ENCODE peak calls at places on chromosomes 3 and 15, in seven cellular contexts. H is body of pancreas, B is breast epithelium, E is dorsolateral prefrontal cortex, Z is BJ, S is brain microvascular endothelial cell, J is thyroid gland. M is an unnamed sample.

GRCh38 chr3:48018841-48019240 is 2.6 kb upstream of the MAP4 start:
- DNase-seq in H (peak), B (no peak), E (no peak), Z (peak), S (peak), J (no peak), M (peak)

GRCh38 chr3:134094491-134094890 is 64.8 kb upstream of the SLCO2A1 start:
- DNase-seq in H (no peak), B (no peak), E (no peak), Z (peak), S (no peak), J (no peak), M (no peak)

GRCh38 chr15:48096355-48096786 is 24.4 kb upstream of the SLC24A5 start:
- DNase-seq in H (no peak), B (no peak), E (no peak), Z (no peak), S (no peak), J (no peak), M (no peak)

GRCh38 chr15:66285462-66286280 is 7.7 kb upstream of the DIS3L start:
- DNase-seq in H (no peak), B (no peak), E (no peak), Z (no peak), S (no peak), J (peak), M (no peak)

GRCh38 chr3:30181546-30181945 is 424.9 kb upstream of the TGFBR2 start:
- DNase-seq in H (no peak), B (no peak), E (no peak), Z (no peak), S (no peak), J (no peak), M (no peak)

GRCh38 chr3:167684389-167684993 is 30.7 kb upstream of the WDR49 start:
- DNase-seq in H (peak), B (no peak), E (peak), Z (peak), S (peak), J (peak), M (peak)

GRCh38 chr3:157914882-157915281 is 191.3 kb downstream of the SHOX2 start:
- DNase-seq in H (no peak), B (no peak), E (no peak), Z (no peak), S (no peak), J (no peak), M (no peak)

GRCh38 chr3:185558395-185558794 is 6.0 kb upstream of the LIPH start:
- DNase-seq in H (peak), B (peak), E (no peak), Z (no peak), S (no peak), J (peak), M (no peak)

GRCh38 chr3:43327184-43327950 is 41.0 kb downstream of the SNRK start:
- DNase-seq in H (no peak), B (no peak), E (no peak), Z (no peak), S (no peak), J (no peak), M (no peak)

GRCh38 chr3:79846148-79846933 is 78.5 kb upstream of the ROBO1 start:
- DNase-seq in H (no peak), B (no peak), E (no peak), Z (no peak), S (no peak), J (no peak), M (no peak)

GRCh38 chr3:10286596-10287295 is 6.0 kb downstream of the GHRL start:
- DNase-seq in H (no peak), B (no peak), E (peak), Z (no peak), S (peak), J (peak), M (peak)

GRCh38 chr3:186933801-186934200 is 3.5 kb downstream of the ST6GAL1 start:
- DNase-seq in H (no peak), B (no peak), E (no peak), Z (no peak), S (no peak), J (no peak), M (no peak)

GRCh38 chr15:85004551-85004950 is 22.9 kb downstream of the PDE8A start:
- DNase-seq in H (no peak), B (no peak), E (no peak), Z (no peak), S (no peak), J (no peak), M (no peak)

GRCh38 chr15:65839354-65839901 is 29.9 kb upstream of the RAB11A start:
- DNase-seq in H (no peak), B (no peak), E (no peak), Z (no peak), S (no peak), J (no peak), M (no peak)

GRCh38 chr3:105253225-105253624 is 113.5 kb upstream of the ALCAM start:
- DNase-seq in H (peak), B (no peak), E (no peak), Z (no peak), S (no peak), J (peak), M (peak)

GRCh38 chr15:50134524-50135024 is 15.5 kb upstream of the ATP8B4 start:
- DNase-seq in H (no peak), B (no peak), E (no peak), Z (no peak), S (peak), J (no peak), M (peak)

GRCh38 chr3:197189633-197190032 is 108.8 kb downstream of the DLG1 start:
- DNase-seq in H (no peak), B (no peak), E (no peak), Z (no peak), S (no peak), J (no peak), M (no peak)

GRCh38 chr3:58989173-58989572 is 60.7 kb downstream of the CFAP20DC start:
- DNase-seq in H (no peak), B (no peak), E (no peak), Z (peak), S (no peak), J (no peak), M (peak)

GRCh38 chr3:144622845-144623244 is 651.2 kb downstream of the DIPK2A start:
- DNase-seq in H (no peak), B (no peak), E (no peak), Z (no peak), S (no peak), J (no peak), M (no peak)

GRCh38 chr15:80856809-80857377 is 77.7 kb downstream of the CEMIP start:
- DNase-seq in H (peak), B (peak), E (no peak), Z (no peak), S (no peak), J (peak), M (peak)

GRCh38 chr3:80733522-80734176 is 965.9 kb upstream of the ROBO1 start:
- DNase-seq in H (peak), B (no peak), E (no peak), Z (no peak), S (peak), J (no peak), M (peak)

GRCh38 chr3:134018850-134019249 is 10.9 kb downstream of the SLCO2A1 start:
- DNase-seq in H (no peak), B (no peak), E (no peak), Z (no peak), S (no peak), J (no peak), M (no peak)

GRCh38 chr3:127238602-127239001 is 45.7 kb downstream of the PRR23E start:
- DNase-seq in H (no peak), B (no peak), E (no peak), Z (no peak), S (no peak), J (no peak), M (peak)

GRCh38 chr3:58175429-58176184 is 35.2 kb downstream of the DNASE1L3 start:
- DNase-seq in H (peak), B (no peak), E (no peak), Z (no peak), S (no peak), J (peak), M (peak)

GRCh38 chr3:55296035-55296434 is 191.1 kb downstream of the WNT5A start:
- DNase-seq in H (no peak), B (no peak), E (no peak), Z (peak), S (no peak), J (no peak), M (peak)

GRCh38 chr15:70323111-70323851 is 225.6 kb upstream of the TLE3 start:
- DNase-seq in H (no peak), B (no peak), E (no peak), Z (no peak), S (peak), J (peak), M (peak)

GRCh38 chr3:39407259-39407629 is 724 bp downstream of the RPSA start:
- DNase-seq in H (no peak), B (no peak), E (no peak), Z (no peak), S (no peak), J (no peak), M (no peak)

GRCh38 chr15:31345606-31346366 is 19.2 kb downstream of the KLF13 start:
- DNase-seq in H (no peak), B (no peak), E (no peak), Z (no peak), S (no peak), J (no peak), M (no peak)

GRCh38 chr15:64845183-64845611 is 3.5 kb downstream of the PLEKHO2 start:
- DNase-seq in H (no peak), B (no peak), E (peak), Z (no peak), S (no peak), J (peak), M (no peak)

GRCh38 chr3:155771126-155771525 is 26.3 kb upstream of the PLCH1 start:
- DNase-seq in H (no peak), B (no peak), E (no peak), Z (no peak), S (no peak), J (no peak), M (no peak)

GRCh38 chr3:58350627-58351013 is 17.9 kb downstream of the PXK start:
- DNase-seq in H (no peak), B (no peak), E (no peak), Z (no peak), S (peak), J (no peak), M (peak)

GRCh38 chr15:29204356-29204755 is 65.3 kb downstream of the NSMCE3 start:
- DNase-seq in H (no peak), B (no peak), E (no peak), Z (no peak), S (no peak), J (no peak), M (no peak)

DNA sequence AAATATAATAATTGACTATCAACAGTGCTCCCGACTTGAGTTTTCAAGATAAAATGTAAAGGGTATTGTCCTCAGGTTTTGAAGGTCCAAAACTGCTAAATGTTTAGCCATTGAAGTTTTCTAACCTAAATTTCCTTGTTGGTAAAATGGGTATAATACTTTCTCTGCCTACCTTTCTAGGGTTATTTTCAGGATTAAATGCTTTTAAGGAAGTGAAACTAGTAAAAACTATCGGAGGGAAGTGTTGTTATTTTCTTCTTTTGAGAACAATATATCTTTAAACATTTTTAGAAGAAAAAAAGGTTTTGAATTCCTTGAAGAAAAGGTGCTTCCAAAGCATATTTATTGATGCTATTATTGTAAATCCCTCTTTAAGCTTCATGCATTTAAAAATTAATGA is 67.3 kb downstream of the FILIP1L start:
- DNase-seq in H (no peak), B (no peak), E (no peak), Z (no peak), S (no peak), J (no peak), M (no peak)
- H3K4me3 ChIP-seq in H (no peak), B (no peak), E (no peak), Z (no peak), S (no peak), J (no peak), M (no peak)

DNA sequence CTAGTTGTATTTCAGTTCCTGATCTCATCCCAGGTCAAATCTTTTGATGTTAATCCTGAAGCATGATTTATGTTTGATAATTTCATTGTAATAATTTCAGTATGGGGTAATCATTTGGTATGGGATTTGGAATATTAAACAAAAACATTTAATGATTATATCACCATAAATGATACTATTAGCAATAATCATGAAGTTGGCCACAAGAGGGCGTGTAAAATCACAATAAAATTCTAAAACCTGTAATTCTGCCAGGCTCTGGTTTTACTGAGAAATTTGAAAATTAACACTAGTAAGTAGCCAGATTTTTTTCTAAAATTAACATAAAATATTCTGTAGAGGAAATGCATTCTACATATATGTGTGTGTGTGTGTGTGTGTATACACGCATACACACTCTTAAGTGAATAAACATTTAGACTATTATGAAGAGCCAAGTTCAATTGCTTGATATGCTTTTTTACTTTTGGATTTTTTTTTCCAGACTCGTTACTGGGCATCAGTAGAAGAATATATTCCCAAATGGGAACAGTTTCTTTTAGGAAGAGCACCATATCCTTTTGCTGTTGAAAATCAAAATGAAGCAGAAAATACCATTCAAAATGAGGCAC is 40.5 kb downstream of the FEZF2 start:
- DNase-seq in H (no peak), B (no peak), E (no peak), Z (no peak), S (peak), J (no peak), M (peak)
- TF ChIP-seq CTCF in H (peak), B (peak), E (peak), Z (peak), S (peak), J (peak), M (peak)

DNA sequence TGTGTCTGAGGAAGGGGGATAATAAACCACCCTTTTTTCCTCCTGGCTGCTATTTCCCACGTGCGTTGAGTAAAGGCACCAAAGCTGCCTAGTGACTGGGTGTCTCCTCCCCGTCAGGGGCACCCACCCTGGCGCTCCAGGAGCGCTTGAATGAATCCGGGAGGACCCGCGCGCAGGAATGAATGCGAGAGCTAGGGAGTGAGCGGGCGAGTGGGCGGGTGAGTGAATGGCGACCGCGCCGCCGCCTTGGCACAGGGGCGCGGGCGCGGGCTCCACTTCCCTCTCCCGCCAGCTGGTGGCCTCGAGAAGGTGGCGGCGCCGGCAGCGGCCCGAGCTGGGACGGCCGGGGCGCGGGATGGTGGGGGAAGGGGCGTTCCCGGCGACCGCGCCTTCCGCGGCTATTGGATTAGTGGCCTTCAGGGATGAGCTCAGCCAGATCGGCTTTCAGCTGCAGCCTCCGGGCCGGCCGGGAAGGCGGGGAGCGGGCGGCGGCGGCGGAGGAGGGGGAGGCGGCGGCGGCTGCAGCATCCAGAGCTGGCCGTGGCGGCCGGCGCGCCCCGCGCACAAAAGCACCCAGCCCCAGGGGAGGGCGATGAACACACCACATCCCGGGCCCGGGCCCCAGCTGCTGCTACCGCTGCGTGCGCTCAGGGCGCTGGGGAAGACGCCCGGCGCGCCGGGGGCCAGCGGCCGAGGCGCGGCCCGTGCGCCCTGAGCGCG is at the start of gene SPSB4:
- DNase-seq in H (peak), B (no peak), E (no peak), Z (no peak), S (peak), J (peak), M (peak)
- H3K4me3 ChIP-seq in H (peak), B (peak), E (peak), Z (no peak), S (peak), J (peak), M (peak)

GRCh38 chr3:69784854-69785523 is 45.7 kb downstream of the MITF start:
- DNase-seq in H (peak), B (no peak), E (peak), Z (no peak), S (peak), J (peak), M (peak)

GRCh38 chr3:69786854-69787253 is 47.6 kb downstream of the MITF start:
- DNase-seq in H (no peak), B (no peak), E (no peak), Z (no peak), S (no peak), J (no peak), M (no peak)

GRCh38 chr3:69781593-69781992 is 42.3 kb downstream of the MITF start:
- DNase-seq in H (no peak), B (no peak), E (no peak), Z (no peak), S (no peak), J (no peak), M (no peak)

GRCh38 chr3:69787436-69788168 is 48.3 kb downstream of the MITF start:
- DNase-seq in H (no peak), B (no peak), E (no peak), Z (no peak), S (peak), J (no peak), M (peak)

GRCh38 chr3:69785769-69786311 is 46.6 kb downstream of the MITF start:
- DNase-seq in H (no peak), B (no peak), E (no peak), Z (no peak), S (no peak), J (no peak), M (no peak)
- TF ChIP-seq CTCF in H (no peak), B (no peak), E (no peak), Z (no peak), S (no peak), J (no peak), M (no peak)

GRCh38 chr15:77419050-77419835 is 661 bp downstream of the PEAK1 start:
- DNase-seq in H (peak), B (no peak), E (no peak), Z (no peak), S (peak), J (peak), M (peak)

GRCh38 chr15:77419836-77420609 is at the start of gene PEAK1:
- DNase-seq in H (peak), B (peak), E (peak), Z (peak), S (peak), J (peak), M (peak)

GRCh38 chr15:77416954-77417353 is 3.0 kb downstream of the PEAK1 start:
- DNase-seq in H (no peak), B (no peak), E (no peak), Z (no peak), S (no peak), J (no peak), M (no peak)

GRCh38 chr15:77417642-77418041 is 2.3 kb downstream of the PEAK1 start:
- DNase-seq in H (no peak), B (no peak), E (no peak), Z (no peak), S (no peak), J (no peak), M (no peak)

DNA sequence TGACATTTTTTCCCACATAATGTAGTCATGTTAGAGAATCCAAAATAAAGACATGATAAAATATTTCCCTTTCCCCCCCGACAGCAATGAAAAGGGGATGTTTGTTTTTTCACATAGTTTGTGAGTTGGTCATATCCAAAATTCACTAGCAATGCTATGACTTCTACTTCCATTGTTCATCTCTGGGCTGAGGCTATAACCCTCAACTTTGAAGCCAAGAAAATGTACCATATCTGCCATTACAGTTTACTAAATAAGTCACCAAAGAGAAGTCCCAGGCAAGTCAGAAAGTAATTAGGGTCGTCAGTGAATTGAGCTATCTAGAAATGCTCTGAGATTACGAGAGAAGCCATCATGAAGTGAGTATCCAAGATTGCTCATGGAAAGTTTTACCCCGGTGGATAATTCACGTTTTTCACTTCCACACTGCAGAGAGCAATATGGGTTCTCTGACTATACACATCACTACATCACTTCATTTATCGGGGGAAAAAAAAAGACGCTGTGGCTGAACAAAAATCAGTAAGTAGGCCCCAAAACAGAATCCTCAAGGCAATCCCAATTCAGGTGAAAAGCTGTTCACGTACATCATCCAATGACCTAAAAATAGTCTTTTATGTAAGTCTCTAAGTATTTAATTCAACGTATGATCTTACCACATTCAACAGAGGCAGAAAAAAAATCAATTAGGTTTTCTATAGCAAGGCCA is 1.4 kb downstream of the PEAK1 start:
- DNase-seq in H (no peak), B (no peak), E (no peak), Z (no peak), S (peak), J (no peak), M (peak)
- H3K4me3 ChIP-seq in H (no peak), B (peak), E (peak), Z (peak), S (peak), J (peak), M (peak)

GRCh38 chr3:4978259-4978965 is 825 bp upstream of the BHLHE40 start:
- DNase-seq in H (peak), B (peak), E (peak), Z (peak), S (peak), J (peak), M (peak)
- TF ChIP-seq CTCF in H (no peak), B (no peak), E (no peak), Z (no peak), S (no peak), J (no peak), M (no peak)

DNA sequence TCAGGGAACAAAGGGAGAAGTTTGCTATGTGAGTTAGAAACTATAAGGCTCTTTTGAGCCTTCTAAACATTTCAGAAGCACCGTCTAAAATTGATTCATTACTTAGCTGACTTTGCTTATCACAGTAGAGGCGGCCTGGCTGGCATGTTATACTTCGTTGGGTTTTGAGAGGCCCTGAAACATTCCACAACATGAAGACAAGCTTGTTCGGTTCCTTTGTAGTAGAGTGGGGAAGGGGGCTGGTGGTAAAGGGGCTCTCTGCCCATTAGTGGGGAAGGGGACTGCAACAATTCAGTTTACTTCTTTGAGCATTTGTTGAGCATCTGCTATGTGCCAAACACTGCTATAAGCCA is 23.7 kb downstream of the ZBTB38 start:
- DNase-seq in H (no peak), B (no peak), E (no peak), Z (no peak), S (no peak), J (peak), M (no peak)
- H3K4me3 ChIP-seq in H (no peak), B (no peak), E (no peak), Z (no peak), S (no peak), J (no peak), M (no peak)